ENCODE peak calls at places on chromosome 3, in nine cellular contexts. K, V, X, Q, B, G, N, R and D are unnamed samples.

GRCh38 chr3:181623924-181624694 is 87.6 kb upstream of the SOX2 start:
- DNase-seq in K (peak), V (peak), X (peak), Q (no peak), B (no peak), G (no peak), N (no peak), R (no peak), D (no peak)

GRCh38 chr3:169992781-169993180 is 26.2 kb downstream of the SEC62 start:
- DNase-seq in K (no peak), V (no peak), X (no peak), Q (no peak), B (no peak), G (no peak), N (no peak), R (no peak), D (no peak)

GRCh38 chr3:54572197-54572895 is 355.5 kb downstream of the LRTM1 start:
- DNase-seq in K (no peak), V (no peak), X (peak), Q (no peak), B (no peak), G (no peak), N (no peak), R (no peak), D (no peak)

GRCh38 chr3:55341502-55342031 is 145.5 kb downstream of the WNT5A start:
- DNase-seq in K (no peak), V (no peak), X (peak), Q (no peak), B (no peak), G (no peak), N (no peak), R (no peak), D (no peak)

GRCh38 chr3:155643581-155644165 is 101.2 kb downstream of the PLCH1 start:
- DNase-seq in K (no peak), V (no peak), X (no peak), Q (peak), B (no peak), G (no peak), N (no peak), R (no peak), D (no peak)

GRCh38 chr3:126548556-126549466 is 9.9 kb downstream of the C3orf22 start:
- DNase-seq in K (no peak), V (no peak), X (no peak), Q (no peak), B (no peak), G (no peak), N (no peak), R (no peak), D (no peak)

GRCh38 chr3:97967966-97968365 is 4.3 kb downstream of the RIOX2 start:
- DNase-seq in K (no peak), V (no peak), X (no peak), Q (no peak), B (no peak), G (no peak), N (no peak), R (no peak), D (no peak)

GRCh38 chr3:45741742-45742141 is 52.5 kb downstream of the SACM1L start:
- DNase-seq in K (no peak), V (no peak), X (no peak), Q (no peak), B (no peak), G (no peak), N (no peak), R (no peak), D (no peak)

GRCh38 chr3:114115151-114115550 is 58.6 kb downstream of the QTRT2 start:
- DNase-seq in K (no peak), V (no peak), X (peak), Q (no peak), B (no peak), G (no peak), N (no peak), R (no peak), D (no peak)

GRCh38 chr3:104510091-104510860 is 856.4 kb upstream of the ALCAM start:
- DNase-seq in K (no peak), V (no peak), X (no peak), Q (peak), B (no peak), G (no peak), N (no peak), R (no peak), D (no peak)

GRCh38 chr3:157594413-157594812 is 91.2 kb upstream of the VEPH1 start:
- DNase-seq in K (no peak), V (no peak), X (no peak), Q (no peak), B (no peak), G (no peak), N (no peak), R (no peak), D (no peak)

GRCh38 chr3:157573780-157574378 is 70.7 kb upstream of the VEPH1 start:
- DNase-seq in K (no peak), V (no peak), X (peak), Q (no peak), B (no peak), G (no peak), N (no peak), R (no peak), D (no peak)

GRCh38 chr3:51734572-51734907 is 27.7 kb downstream of the GRM2 start:
- DNase-seq in K (no peak), V (no peak), X (no peak), Q (no peak), B (no peak), G (no peak), N (no peak), R (no peak), D (no peak)

GRCh38 chr3:167761302-167761701 is 25.8 kb downstream of the SERPINI1 start:
- DNase-seq in K (no peak), V (no peak), X (no peak), Q (no peak), B (no peak), G (no peak), N (no peak), R (no peak), D (no peak)

GRCh38 chr3:167732313-167733065 is 2.2 kb downstream of the PDCD10 start:
- DNase-seq in K (no peak), V (no peak), X (no peak), Q (no peak), B (no peak), G (no peak), N (no peak), R (no peak), D (no peak)

GRCh38 chr3:132285620-132285945 is 31.6 kb upstream of the ACP3 start:
- DNase-seq in K (no peak), V (peak), X (no peak), Q (no peak), B (no peak), G (no peak), N (no peak), R (no peak), D (no peak)

GRCh38 chr3:42666577-42666998 is 13.1 kb downstream of the ZBTB47 start:
- DNase-seq in K (no peak), V (no peak), X (no peak), Q (no peak), B (no peak), G (no peak), N (no peak), R (no peak), D (peak)

GRCh38 chr3:21938267-21938681 is 187.3 kb upstream of the ZNF385D start:
- DNase-seq in K (no peak), V (no peak), X (no peak), Q (no peak), B (no peak), G (no peak), N (peak), R (no peak), D (no peak)

GRCh38 chr3:121165397-121165837 is 257.4 kb downstream of the STXBP5L start:
- DNase-seq in K (no peak), V (no peak), X (no peak), Q (no peak), B (no peak), G (no peak), N (no peak), R (no peak), D (no peak)

GRCh38 chr3:167967257-167968010 is 128.3 kb downstream of the GOLIM4 start:
- DNase-seq in K (no peak), V (no peak), X (no peak), Q (peak), B (no peak), G (no peak), N (no peak), R (no peak), D (no peak)

GRCh38 chr3:48563382-48563918 is at the start of gene UCN2:
- DNase-seq in K (no peak), V (no peak), X (no peak), Q (peak), B (no peak), G (no peak), N (peak), R (no peak), D (no peak)

GRCh38 chr3:127182848-127183714 is 9.8 kb upstream of the PRR23E start:
- DNase-seq in K (no peak), V (no peak), X (no peak), Q (no peak), B (no peak), G (no peak), N (peak), R (no peak), D (no peak)

GRCh38 chr3:9955067-9955502 is 2.9 kb upstream of the PRRT3 start:
- DNase-seq in K (no peak), V (peak), X (no peak), Q (peak), B (no peak), G (no peak), N (peak), R (no peak), D (no peak)

GRCh38 chr3:190224466-190225185 is 97.6 kb downstream of the CLDN1 start:
- DNase-seq in K (no peak), V (no peak), X (peak), Q (no peak), B (no peak), G (no peak), N (no peak), R (no peak), D (no peak)

GRCh38 chr3:134406331-134407246 is 32.3 kb upstream of the AMOTL2 start:
- DNase-seq in K (no peak), V (no peak), X (no peak), Q (no peak), B (no peak), G (no peak), N (peak), R (no peak), D (no peak)

GRCh38 chr3:53161345-53161819 is 373 bp downstream of the PRKCD start:
- DNase-seq in K (no peak), V (peak), X (no peak), Q (no peak), B (no peak), G (peak), N (peak), R (no peak), D (no peak)

GRCh38 chr3:55252921-55253320 is 234.2 kb downstream of the WNT5A start:
- DNase-seq in K (no peak), V (no peak), X (peak), Q (no peak), B (no peak), G (no peak), N (no peak), R (no peak), D (no peak)

GRCh38 chr3:169939320-169939719 is 27.3 kb upstream of the SEC62 start:
- DNase-seq in K (no peak), V (no peak), X (no peak), Q (no peak), B (no peak), G (no peak), N (no peak), R (no peak), D (no peak)

GRCh38 chr3:46006646-46007045 is 11.0 kb upstream of the FYCO1 start:
- DNase-seq in K (no peak), V (no peak), X (peak), Q (no peak), B (no peak), G (no peak), N (no peak), R (no peak), D (no peak)

GRCh38 chr3:52451237-52452083 is 2.4 kb downstream of the TNNC1 start:
- DNase-seq in K (no peak), V (no peak), X (no peak), Q (no peak), B (no peak), G (no peak), N (no peak), R (no peak), D (no peak)